ENCODE peak calls at places on chromosomes 16 and 17, in nine cellular contexts. One of them, this sample, is unnamed.
A peak's percentile ranks its signal among the peaks of the same experiment; 100 is the strongest.

GRCh38 chr16:67555795-67556212 is 6.5 kb upstream of the CTCF start:
- DNase-seq in breast epithelium: no peak
- DNase-seq in pancreas: no peak
- DNase-seq in prostate gland: no peak
- DNase-seq in IMR-90: peak; percentile 72
- DNase-seq in esophagus squamous epithelium: no peak
- DNase-seq in AG04450: no peak
- DNase-seq in neural progenitor cell: no peak
- DNase-seq in ovary: no peak
- DNase-seq in this sample: no peak

GRCh38 chr17:45090711-45091110 is 29.6 kb downstream of the NMT1 start:
- DNase-seq in breast epithelium: no peak
- DNase-seq in pancreas: no peak
- DNase-seq in prostate gland: no peak
- DNase-seq in IMR-90: peak; percentile 37
- DNase-seq in esophagus squamous epithelium: no peak
- DNase-seq in AG04450: no peak
- DNase-seq in neural progenitor cell: no peak
- DNase-seq in ovary: no peak
- DNase-seq in this sample: no peak

GRCh38 chr17:2634361-2634960 is 41.0 kb downstream of the PAFAH1B1 start:
- DNase-seq in breast epithelium: no peak
- DNase-seq in pancreas: no peak
- DNase-seq in prostate gland: no peak
- DNase-seq in IMR-90: peak; percentile 25
- DNase-seq in esophagus squamous epithelium: no peak
- DNase-seq in AG04450: no peak
- DNase-seq in neural progenitor cell: no peak
- DNase-seq in ovary: no peak
- DNase-seq in this sample: no peak

GRCh38 chr16:25107466-25107792 is 4.1 kb upstream of the LCMT1 start:
- DNase-seq in breast epithelium: no peak
- DNase-seq in pancreas: peak; percentile 39
- DNase-seq in prostate gland: no peak
- DNase-seq in IMR-90: no peak
- DNase-seq in esophagus squamous epithelium: no peak
- DNase-seq in AG04450: no peak
- DNase-seq in neural progenitor cell: no peak
- DNase-seq in ovary: no peak
- DNase-seq in this sample: no peak

GRCh38 chr16:23134274-23134673 is 15.0 kb downstream of the USP31 start:
- DNase-seq in breast epithelium: no peak
- DNase-seq in pancreas: no peak
- DNase-seq in prostate gland: no peak
- DNase-seq in IMR-90: no peak
- DNase-seq in esophagus squamous epithelium: no peak
- DNase-seq in AG04450: no peak
- DNase-seq in neural progenitor cell: no peak
- DNase-seq in ovary: peak; percentile 39
- DNase-seq in this sample: peak; percentile 86

GRCh38 chr17:5078106-5079028 is at the start of gene ZFP3:
- DNase-seq in breast epithelium: peak; percentile 88
- DNase-seq in pancreas: peak; percentile 87
- DNase-seq in prostate gland: peak; percentile 75
- DNase-seq in IMR-90: peak; percentile 68
- DNase-seq in esophagus squamous epithelium: peak; percentile 51
- DNase-seq in AG04450: peak; percentile 24
- DNase-seq in neural progenitor cell: peak; percentile 3
- DNase-seq in ovary: peak; percentile 75
- DNase-seq in this sample: peak; percentile 91

GRCh38 chr16:23254338-23254737 is 47.8 kb upstream of the SCNN1B start:
- DNase-seq in breast epithelium: no peak
- DNase-seq in pancreas: no peak
- DNase-seq in prostate gland: no peak
- DNase-seq in IMR-90: peak; percentile 48
- DNase-seq in esophagus squamous epithelium: no peak
- DNase-seq in AG04450: no peak
- DNase-seq in neural progenitor cell: peak; percentile 12
- DNase-seq in ovary: no peak
- DNase-seq in this sample: no peak

GRCh38 chr17:7984904-7985303 is 17.5 kb upstream of the GUCY2D start:
- DNase-seq in breast epithelium: no peak
- DNase-seq in pancreas: no peak
- DNase-seq in prostate gland: no peak
- DNase-seq in IMR-90: no peak
- DNase-seq in esophagus squamous epithelium: no peak
- DNase-seq in AG04450: no peak
- DNase-seq in neural progenitor cell: no peak
- DNase-seq in ovary: no peak
- DNase-seq in this sample: no peak

GRCh38 chr17:64028874-64029464 is 8.5 kb upstream of the ICAM2 start:
- DNase-seq in breast epithelium: peak; percentile 64
- DNase-seq in pancreas: peak; percentile 64
- DNase-seq in prostate gland: peak; percentile 26
- DNase-seq in IMR-90: peak; percentile 67
- DNase-seq in esophagus squamous epithelium: no peak
- DNase-seq in AG04450: peak; percentile 39
- DNase-seq in neural progenitor cell: peak; percentile 72
- DNase-seq in ovary: peak; percentile 57
- DNase-seq in this sample: peak; percentile 59

GRCh38 chr17:3049705-3050295 is 13.6 kb downstream of the OR1D5 start:
- DNase-seq in breast epithelium: no peak
- DNase-seq in pancreas: no peak
- DNase-seq in prostate gland: no peak
- DNase-seq in IMR-90: no peak
- DNase-seq in esophagus squamous epithelium: no peak
- DNase-seq in AG04450: no peak
- DNase-seq in neural progenitor cell: no peak
- DNase-seq in ovary: no peak
- DNase-seq in this sample: no peak

GRCh38 chr17:79969906-79970305 is 65.8 kb downstream of the TBC1D16 start:
- DNase-seq in breast epithelium: no peak
- DNase-seq in pancreas: no peak
- DNase-seq in prostate gland: no peak
- DNase-seq in IMR-90: no peak
- DNase-seq in esophagus squamous epithelium: no peak
- DNase-seq in AG04450: no peak
- DNase-seq in neural progenitor cell: no peak
- DNase-seq in ovary: no peak
- DNase-seq in this sample: no peak

GRCh38 chr17:30477758-30478115 is 529 bp downstream of the GOSR1 start:
- DNase-seq in breast epithelium: no peak
- DNase-seq in pancreas: no peak
- DNase-seq in prostate gland: no peak
- DNase-seq in IMR-90: peak; percentile 19
- DNase-seq in esophagus squamous epithelium: no peak
- DNase-seq in AG04450: no peak
- DNase-seq in neural progenitor cell: no peak
- DNase-seq in ovary: no peak
- DNase-seq in this sample: no peak

GRCh38 chr16:89360760-89361435 is 129.5 kb downstream of the ANKRD11 start:
- DNase-seq in breast epithelium: no peak
- DNase-seq in pancreas: no peak
- DNase-seq in prostate gland: no peak
- DNase-seq in IMR-90: no peak
- DNase-seq in esophagus squamous epithelium: no peak
- DNase-seq in AG04450: no peak
- DNase-seq in neural progenitor cell: no peak
- DNase-seq in ovary: no peak
- DNase-seq in this sample: peak; percentile 76

GRCh38 chr16:14366974-14367707 is 262.9 kb downstream of the PARN start:
- DNase-seq in breast epithelium: no peak
- DNase-seq in pancreas: no peak
- DNase-seq in prostate gland: no peak
- DNase-seq in IMR-90: no peak
- DNase-seq in esophagus squamous epithelium: no peak
- DNase-seq in AG04450: no peak
- DNase-seq in neural progenitor cell: no peak
- DNase-seq in ovary: no peak
- DNase-seq in this sample: no peak

GRCh38 chr17:53722407-53722806 is 100.3 kb upstream of the KIF2B start:
- DNase-seq in breast epithelium: no peak
- DNase-seq in pancreas: no peak
- DNase-seq in prostate gland: no peak
- DNase-seq in IMR-90: peak; percentile 98
- DNase-seq in esophagus squamous epithelium: no peak
- DNase-seq in AG04450: peak; percentile 56
- DNase-seq in neural progenitor cell: no peak
- DNase-seq in ovary: no peak
- DNase-seq in this sample: no peak

GRCh38 chr16:51429041-51429440 is 278.0 kb upstream of the SALL1 start:
- DNase-seq in breast epithelium: no peak
- DNase-seq in pancreas: no peak
- DNase-seq in prostate gland: no peak
- DNase-seq in IMR-90: no peak
- DNase-seq in esophagus squamous epithelium: no peak
- DNase-seq in AG04450: no peak
- DNase-seq in neural progenitor cell: no peak
- DNase-seq in ovary: no peak
- DNase-seq in this sample: no peak

GRCh38 chr17:81577278-81578000 is 25.3 kb upstream of the FAAP100 start:
- DNase-seq in breast epithelium: no peak
- DNase-seq in pancreas: no peak
- DNase-seq in prostate gland: no peak
- DNase-seq in IMR-90: no peak
- DNase-seq in esophagus squamous epithelium: no peak
- DNase-seq in AG04450: no peak
- DNase-seq in neural progenitor cell: no peak
- DNase-seq in ovary: no peak
- DNase-seq in this sample: no peak

DNA sequence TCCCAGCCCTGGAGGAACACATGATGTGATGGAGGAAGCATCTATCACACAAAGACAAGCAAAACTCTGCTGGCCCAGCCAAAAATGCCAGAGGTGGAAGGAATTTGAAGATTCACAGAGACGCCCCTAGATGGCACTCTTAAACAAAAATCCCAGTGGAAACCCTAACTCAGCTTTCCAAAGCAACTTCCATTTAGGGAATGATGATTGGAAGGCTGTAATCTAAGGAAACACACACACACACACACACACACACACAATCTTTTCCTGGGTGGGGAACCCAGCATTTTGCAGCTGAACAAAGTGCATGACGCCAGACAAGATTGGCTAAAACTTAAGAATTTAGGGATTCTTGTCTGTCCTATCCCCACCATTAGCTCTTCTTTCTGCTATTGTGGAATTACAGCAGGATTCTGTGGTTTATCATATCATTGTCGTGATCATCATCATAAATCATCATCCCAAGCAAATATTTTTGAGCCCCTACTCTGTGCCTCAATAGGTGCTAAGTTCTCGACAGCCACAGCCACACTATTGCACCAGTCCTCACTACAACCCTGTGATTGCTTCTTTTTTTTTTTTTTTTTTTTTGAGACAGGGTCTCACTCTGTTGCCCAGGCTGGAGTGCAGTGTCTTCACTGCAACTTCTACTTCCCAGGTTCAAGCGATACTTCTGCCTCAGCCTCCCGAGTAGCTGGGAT is 1.6 kb upstream of the LDAF1 start:
- DNase-seq in breast epithelium: no peak
- DNase-seq in pancreas: no peak
- DNase-seq in prostate gland: peak; percentile 35
- DNase-seq in IMR-90: peak; percentile 83
- DNase-seq in esophagus squamous epithelium: no peak
- DNase-seq in AG04450: no peak
- DNase-seq in neural progenitor cell: peak; percentile 75
- DNase-seq in ovary: no peak
- DNase-seq in this sample: peak; percentile 58
- H3K27ac ChIP-seq in breast epithelium: no peak overlapping the region
- H3K27ac ChIP-seq in pancreas: no peak overlapping the region
- H3K27ac ChIP-seq in prostate gland: no peak overlapping the region
- H3K27ac ChIP-seq in IMR-90: no peak overlapping the region
- H3K27ac ChIP-seq in esophagus squamous epithelium: no peak overlapping the region
- H3K27ac ChIP-seq in AG04450: no peak overlapping the region
- H3K27ac ChIP-seq in neural progenitor cell: no peak overlapping the region
- H3K27ac ChIP-seq in ovary: no peak overlapping the region
- H3K27ac ChIP-seq in this sample: no peak overlapping the region

GRCh38 chr16:81837312-81837748 is 58.2 kb downstream of the PLCG2 start:
- DNase-seq in breast epithelium: no peak
- DNase-seq in pancreas: no peak
- DNase-seq in prostate gland: no peak
- DNase-seq in IMR-90: no peak
- DNase-seq in esophagus squamous epithelium: no peak
- DNase-seq in AG04450: no peak
- DNase-seq in neural progenitor cell: no peak
- DNase-seq in ovary: no peak
- DNase-seq in this sample: no peak

GRCh38 chr16:81838794-81839193 is 59.7 kb downstream of the PLCG2 start:
- DNase-seq in breast epithelium: no peak
- DNase-seq in pancreas: no peak
- DNase-seq in prostate gland: no peak
- DNase-seq in IMR-90: peak; percentile 9
- DNase-seq in esophagus squamous epithelium: no peak
- DNase-seq in AG04450: no peak
- DNase-seq in neural progenitor cell: no peak
- DNase-seq in ovary: no peak
- DNase-seq in this sample: no peak

GRCh38 chr16:81834868-81835267 is 55.8 kb downstream of the PLCG2 start:
- DNase-seq in breast epithelium: no peak
- DNase-seq in pancreas: no peak
- DNase-seq in prostate gland: no peak
- DNase-seq in IMR-90: no peak
- DNase-seq in esophagus squamous epithelium: no peak
- DNase-seq in AG04450: no peak
- DNase-seq in neural progenitor cell: no peak
- DNase-seq in ovary: no peak
- DNase-seq in this sample: no peak

GRCh38 chr16:81833751-81834150 is 54.7 kb downstream of the PLCG2 start:
- DNase-seq in breast epithelium: no peak
- DNase-seq in pancreas: no peak
- DNase-seq in prostate gland: no peak
- DNase-seq in IMR-90: no peak
- DNase-seq in esophagus squamous epithelium: no peak
- DNase-seq in AG04450: no peak
- DNase-seq in neural progenitor cell: no peak
- DNase-seq in ovary: no peak
- DNase-seq in this sample: no peak

GRCh38 chr16:81836279-81837054 is 57.4 kb downstream of the PLCG2 start:
- DNase-seq in breast epithelium: no peak
- DNase-seq in pancreas: no peak
- DNase-seq in prostate gland: no peak
- DNase-seq in IMR-90: no peak
- DNase-seq in esophagus squamous epithelium: no peak
- DNase-seq in AG04450: no peak
- DNase-seq in neural progenitor cell: no peak
- DNase-seq in ovary: no peak
- DNase-seq in this sample: no peak
- H3K4me3 ChIP-seq in breast epithelium: no peak overlapping the region
- H3K4me3 ChIP-seq in pancreas: no peak overlapping the region
- H3K4me3 ChIP-seq in prostate gland: no peak overlapping the region
- H3K4me3 ChIP-seq in IMR-90: no peak overlapping the region
- H3K4me3 ChIP-seq in esophagus squamous epithelium: no peak overlapping the region
- H3K4me3 ChIP-seq in AG04450: no peak overlapping the region
- H3K4me3 ChIP-seq in neural progenitor cell: no peak overlapping the region
- H3K4me3 ChIP-seq in ovary: no peak overlapping the region
- H3K4me3 ChIP-seq in this sample: no peak overlapping the region

GRCh38 chr16:73041644-73042043 is 6.3 kb downstream of the ZFHX3 start:
- DNase-seq in breast epithelium: no peak
- DNase-seq in pancreas: no peak
- DNase-seq in prostate gland: no peak
- DNase-seq in IMR-90: no peak
- DNase-seq in esophagus squamous epithelium: no peak
- DNase-seq in AG04450: no peak
- DNase-seq in neural progenitor cell: no peak
- DNase-seq in ovary: no peak
- DNase-seq in this sample: no peak
- H3K27me3 ChIP-seq in breast epithelium: no peaks in the 10 kb centered on the region
- H3K27me3 ChIP-seq in pancreas: no peaks in the 10 kb centered on the region
- H3K27me3 ChIP-seq in prostate gland: no peaks in the 10 kb centered on the region
- H3K27me3 ChIP-seq in IMR-90: no peaks in the 10 kb centered on the region
- H3K27me3 ChIP-seq in esophagus squamous epithelium: no peaks in the 10 kb centered on the region
- H3K27me3 ChIP-seq in AG04450: no peaks in the 10 kb centered on the region
- H3K27me3 ChIP-seq in neural progenitor cell: peaks cover 100% of the 10 kb centered on the region
- H3K27me3 ChIP-seq in ovary: no peaks in the 10 kb centered on the region
- H3K27me3 ChIP-seq in this sample: no peaks in the 10 kb centered on the region

GRCh38 chr17:48261297-48261880 is 153.8 kb downstream of the SNX11 start:
- DNase-seq in breast epithelium: no peak
- DNase-seq in pancreas: no peak
- DNase-seq in prostate gland: no peak
- DNase-seq in IMR-90: peak; percentile 11
- DNase-seq in esophagus squamous epithelium: no peak
- DNase-seq in AG04450: no peak
- DNase-seq in neural progenitor cell: peak; percentile 72
- DNase-seq in ovary: no peak
- DNase-seq in this sample: no peak
- H3K27ac ChIP-seq in breast epithelium: no peak overlapping the region
- H3K27ac ChIP-seq in pancreas: no peak overlapping the region
- H3K27ac ChIP-seq in prostate gland: no peak overlapping the region
- H3K27ac ChIP-seq in IMR-90: no peak overlapping the region
- H3K27ac ChIP-seq in esophagus squamous epithelium: no peak overlapping the region
- H3K27ac ChIP-seq in AG04450: no peak overlapping the region
- H3K27ac ChIP-seq in neural progenitor cell: no peak overlapping the region
- H3K27ac ChIP-seq in ovary: no peak overlapping the region
- H3K27ac ChIP-seq in this sample: no peak overlapping the region